ENCODE peak calls at places on chromosomes 3 and 15, in ten cellular contexts. F is left cardiac atrium; X is kidney tubule cell; N is psoas muscle; R is iris pigment epithelial cell; E is activated CD8-positive, alpha-beta memory T cell treated with anti-CD3 and anti-CD28 coated beads for 48 hours; W is aorta; I is RPMI8226; O is RWPE1; S is skeletal muscle cell. J is an unnamed sample.

GRCh38 chr3:35639251-35640185 is at the start of gene ARPP21:
- DNase-seq in O (no peak), S (no peak), X (peak; percentile 40), R (peak; percentile 6), I (no peak), W (no peak), F (peak; percentile 23), E (no peak), N (peak; percentile 77), J (no peak)

GRCh38 chr15:101044625-101045235 is 125.6 kb downstream of the LRRK1 start:
- DNase-seq in S (no peak), X (no peak), I (no peak), N (no peak), W (no peak), O (no peak), E (no peak), F (no peak), R (no peak), J (no peak)

GRCh38 chr3:118380576-118380975 is 654.1 kb downstream of the IGSF11 start:
- DNase-seq in I (no peak), F (no peak), N (no peak), E (no peak), X (no peak), R (no peak), O (peak; percentile 2), W (no peak), S (no peak), J (no peak)

GRCh38 chr3:32467333-32468070 is 35.1 kb downstream of the CMTM6 start:
- DNase-seq in N (peak; percentile 68), E (peak; percentile 47), I (peak; percentile 74), O (peak; percentile 65), R (peak; percentile 60), X (peak; percentile 77), S (no peak), F (peak; percentile 71), W (peak; percentile 72), J (peak; percentile 67)

GRCh38 chr3:108088697-108089096 is 2.1 kb downstream of the CD47 start:
- DNase-seq in I (peak; percentile 75), E (no peak), F (no peak), W (no peak), O (peak; percentile 26), R (no peak), X (peak; percentile 47), N (no peak), S (no peak), J (no peak)

GRCh38 chr3:112811150-112811884 is 35.3 kb downstream of the CD200R1L start:
- DNase-seq in X (no peak), F (peak; percentile 53), W (peak; percentile 73), S (peak; percentile 93), R (peak; percentile 58), E (no peak), N (peak; percentile 18), O (no peak), I (peak; percentile 47), J (no peak)

GRCh38 chr3:155963557-155963956 is 93.1 kb downstream of the GMPS start:
- DNase-seq in I (no peak), O (no peak), W (no peak), S (no peak), N (no peak), X (peak; percentile 25), F (no peak), E (no peak), R (peak; percentile 66), J (no peak)

GRCh38 chr3:183714622-183715021 is 17.0 kb downstream of the YEATS2 start:
- DNase-seq in R (no peak), W (no peak), E (no peak), S (no peak), F (no peak), X (no peak), O (no peak), N (no peak), I (no peak), J (no peak)

GRCh38 chr3:145557405-145557804 is 603.6 kb downstream of the PLOD2 start:
- DNase-seq in W (no peak), X (no peak), R (peak; percentile 18), I (no peak), E (no peak), N (no peak), F (no peak), O (no peak), S (peak; percentile 6), J (no peak)

GRCh38 chr3:172751188-172751571 is 654 bp downstream of the ECT2 start:
- DNase-seq in F (no peak), R (peak; percentile 36), S (no peak), X (peak; percentile 50), I (peak; percentile 67), W (no peak), E (no peak), O (peak; percentile 30), N (no peak), J (no peak)

GRCh38 chr15:25783134-25783533 is 80.0 kb downstream of the ATP10A start:
- DNase-seq in S (no peak), W (no peak), I (no peak), R (no peak), F (no peak), X (no peak), O (no peak), N (no peak), E (no peak), J (no peak)

GRCh38 chr3:109362823-109363222 is 25.5 kb upstream of the DPPA4 start:
- DNase-seq in X (no peak), R (no peak), O (no peak), I (no peak), N (no peak), S (no peak), F (no peak), W (no peak), E (no peak), J (no peak)

GRCh38 chr3:37402351-37402750 is 228.0 kb upstream of the LRRFIP2 start:
- DNase-seq in I (no peak), O (no peak), X (no peak), R (peak; percentile 50), S (no peak), F (no peak), N (no peak), W (no peak), E (no peak), J (no peak)

GRCh38 chr3:70916375-70917055 is 604.1 kb upstream of the MDFIC2 start:
- DNase-seq in X (peak; percentile 6), N (no peak), I (no peak), E (no peak), S (no peak), W (no peak), R (no peak), O (no peak), F (no peak), J (no peak)

GRCh38 chr15:100867476-100867875 is 12.2 kb upstream of the ALDH1A3 start:
- DNase-seq in N (no peak), X (no peak), E (no peak), F (no peak), S (no peak), R (no peak), I (no peak), O (no peak), W (no peak), J (no peak)

GRCh38 chr3:150365132-150365604 is 42.9 kb upstream of the TSC22D2 start:
- DNase-seq in S (peak; percentile 61), I (no peak), X (peak; percentile 70), W (no peak), O (no peak), E (no peak), R (peak; percentile 90), F (no peak), N (no peak), J (no peak)

GRCh38 chr3:134291300-134292254 is 40.9 kb upstream of the RYK start:
- DNase-seq in I (peak; percentile 55), O (peak; percentile 41), W (peak; percentile 77), S (peak; percentile 81), R (peak; percentile 95), F (peak; percentile 84), X (no peak), E (no peak), N (peak; percentile 87), J (no peak)

GRCh38 chr3:107065094-107065861 is 312.0 kb upstream of the CCDC54 start:
- DNase-seq in W (no peak), S (no peak), X (peak; percentile 4), F (no peak), N (peak; percentile 15), E (peak; percentile 0), O (no peak), I (peak; percentile 80), R (no peak), J (no peak)

GRCh38 chr15:60396964-60397771 is 618 bp downstream of the ANXA2 start:
- DNase-seq in E (peak; percentile 26), R (peak; percentile 70), X (peak; percentile 88), S (no peak), F (peak; percentile 77), I (peak; percentile 83), N (peak; percentile 74), O (peak; percentile 53), W (peak; percentile 83), J (peak; percentile 8)

GRCh38 chr3:70753572-70753971 is 441.1 kb upstream of the MDFIC2 start:
- DNase-seq in R (no peak), S (no peak), E (no peak), I (no peak), X (no peak), O (no peak), N (no peak), W (no peak), F (no peak), J (no peak)

GRCh38 chr3:43865887-43866528 is 175.3 kb downstream of the ABHD5 start:
- DNase-seq in F (no peak), N (no peak), W (no peak), X (no peak), O (no peak), I (no peak), R (no peak), S (no peak), E (no peak), J (no peak)

GRCh38 chr15:33506781-33507180 is 196.0 kb downstream of the RYR3 start:
- DNase-seq in O (no peak), S (no peak), W (no peak), X (peak; percentile 2), E (no peak), I (no peak), N (no peak), R (no peak), F (no peak), J (no peak)

GRCh38 chr3:104763007-104763406 is 603.7 kb upstream of the ALCAM start:
- DNase-seq in I (no peak), N (no peak), X (no peak), S (no peak), W (no peak), O (no peak), F (no peak), R (peak; percentile 56), E (no peak), J (no peak)

GRCh38 chr3:127682576-127682975 is 9.8 kb downstream of the ABTB1 start:
- DNase-seq in I (no peak), E (no peak), F (no peak), X (no peak), R (no peak), N (no peak), S (no peak), O (no peak), W (peak; percentile 31), J (no peak)

GRCh38 chr3:49377483-49377882 is 19.3 kb upstream of the GPX1 start:
- DNase-seq in E (no peak), N (no peak), F (no peak), S (no peak), I (no peak), W (no peak), R (peak; percentile 65), X (peak; percentile 89), O (no peak), J (peak; percentile 12)

GRCh38 chr15:40282144-40282869 is 557 bp downstream of the ANKRD63 start:
- DNase-seq in E (peak; percentile 39), X (peak; percentile 31), S (no peak), I (peak; percentile 74), W (peak; percentile 60), N (no peak), F (no peak), O (peak; percentile 55), R (peak; percentile 12), J (peak; percentile 34)

GRCh38 chr3:187186375-187186774 is 10.9 kb upstream of the RTP1 start:
- DNase-seq in R (no peak), N (no peak), O (no peak), F (no peak), W (no peak), S (no peak), I (no peak), X (no peak), E (no peak), J (no peak)

GRCh38 chr3:99145031-99145430 is 243.5 kb upstream of the DCBLD2 start:
- DNase-seq in O (no peak), E (no peak), S (no peak), I (no peak), X (no peak), N (no peak), W (no peak), R (no peak), F (no peak), J (no peak)

J was measured in effector CD4-positive, alpha-beta T cell.